ENCODE peak calls at places on chromosome 11, in five cellular contexts. L, B, S, U and F are unnamed samples.

GRCh38 chr11:60764879-60765278 is 8.2 kb downstream of the MS4A15 start:
- DNase-seq in L (peak; percentile 24), S (no peak), U (no peak), B (no peak), F (no peak)

GRCh38 chr11:113615773-113616172 is 90.3 kb downstream of the TMPRSS5 start:
- DNase-seq in U (no peak), B (no peak), S (no peak), L (no peak), F (no peak)

GRCh38 chr11:133181066-133181465 is 351.2 kb downstream of the OPCML start:
- DNase-seq in U (no peak), S (no peak), B (no peak), L (no peak), F (no peak)

GRCh38 chr11:2451336-2451735 is 6.5 kb downstream of the KCNQ1 start:
- DNase-seq in U (no peak), B (no peak), L (no peak), S (no peak), F (no peak)

GRCh38 chr11:64226507-64227051 is 505 bp downstream of the NUDT22 start:
- DNase-seq in U (no peak), S (no peak), B (peak; percentile 80), L (no peak), F (no peak)

GRCh38 chr11:67318239-67318555 is 14.9 kb downstream of the SSH3 start:
- DNase-seq in S (no peak), L (no peak), B (peak; percentile 27), U (no peak), F (no peak)

GRCh38 chr11:2903672-2904011 is 18.1 kb upstream of the CDKN1C start:
- DNase-seq in L (no peak), S (no peak), U (no peak), B (no peak), F (no peak)

GRCh38 chr11:64436025-64436424 is 77.1 kb downstream of the RPS6KA4 start:
- DNase-seq in B (no peak), U (no peak), S (no peak), L (no peak), F (no peak)

GRCh38 chr11:125166347-125166841 is 1.8 kb downstream of the PKNOX2 start:
- DNase-seq in L (no peak), S (no peak), U (no peak), B (no peak), F (no peak)

GRCh38 chr11:2812371-2812991 is 73.1 kb downstream of the CDKN1C start:
- DNase-seq in L (no peak), B (no peak), U (no peak), S (no peak), F (no peak)

GRCh38 chr11:101446238-101446637 is 137.6 kb downstream of the TRPC6 start:
- DNase-seq in S (no peak), U (no peak), B (no peak), L (peak; percentile 41), F (peak; percentile 76)

GRCh38 chr11:112625816-112626215 is 335.4 kb upstream of the NCAM1 start:
- DNase-seq in U (no peak), B (no peak), L (no peak), S (no peak), F (no peak)

GRCh38 chr11:67316882-67317364 is 13.6 kb downstream of the SSH3 start:
- DNase-seq in B (no peak), U (no peak), L (peak; percentile 70), S (no peak), F (no peak)